ENCODE peak calls at places on chromosomes 16 and 17, in nine cellular contexts. F is GM04504; H is AG20443; D is germinal center; B is EL; Z is globus pallidus; T is CD8-positive, alpha-beta T cell; K is amniotic stem cell; M is NCI-H510A treated with DMSO at 0.1 percent for 48 hours. R is an unnamed sample.

GRCh38 chr17:45952814-45953320 is 46.2 kb upstream of the STH start:
- DNase-seq in D (no peak), M (no peak), B (no peak), H (no peak), K (no peak), T (no peak), F (no peak), Z (no peak), R (no peak)

GRCh38 chr17:6574689-6575595 is 18.6 kb upstream of the PITPNM3 start:
- DNase-seq in H (peak), B (peak), K (no peak), M (no peak), D (peak), T (no peak), Z (no peak), F (peak), R (no peak)

GRCh38 chr17:205176-205538 is 23.7 kb upstream of the DOC2B start:
- DNase-seq in T (no peak), H (no peak), M (no peak), F (no peak), D (no peak), B (no peak), K (no peak), Z (no peak), R (no peak)

GRCh38 chr16:82655315-82655714 is 28.5 kb downstream of the CDH13 start:
- DNase-seq in M (no peak), K (no peak), Z (no peak), T (peak), D (no peak), B (peak), H (peak), F (peak), R (no peak)

GRCh38 chr17:74433421-74434121 is 1.7 kb downstream of the GPRC5C start:
- DNase-seq in F (no peak), K (no peak), M (peak), T (no peak), Z (no peak), D (no peak), H (no peak), B (no peak), R (no peak)

GRCh38 chr17:75723201-75723930 is 2.1 kb downstream of the ITGB4 start:
- DNase-seq in K (no peak), T (no peak), B (no peak), D (no peak), M (no peak), H (no peak), Z (no peak), F (no peak), R (no peak)

GRCh38 chr17:74015316-74015715 is 188.2 kb upstream of the RPL38 start:
- DNase-seq in Z (no peak), T (no peak), M (no peak), B (no peak), H (no peak), D (no peak), K (no peak), F (no peak), R (no peak)

GRCh38 chr17:28675485-28675884 is 13.5 kb downstream of the SUPT6H start:
- DNase-seq in B (no peak), K (no peak), F (no peak), H (no peak), Z (no peak), D (no peak), M (no peak), T (no peak), R (no peak)

GRCh38 chr16:83318390-83318789 is 489.4 kb upstream of the HSBP1 start:
- DNase-seq in D (no peak), M (no peak), K (no peak), H (no peak), B (no peak), Z (no peak), F (no peak), T (no peak), R (no peak)

R was measured in Karpas-422.